ENCODE peak calls at places on chromosomes 4 and X, in eight cellular contexts. One of them, this sample, is unnamed.

GRCh38 chr4:7590205-7590604 is 155.5 kb upstream of the PSAPL1 start:
- DNase-seq in suprapubic skin: no peak
- DNase-seq in omental fat pad: no peak
- DNase-seq in AG09309: no peak
- DNase-seq in M059J: peak; percentile 36
- DNase-seq in EH: no peak
- DNase-seq in right lobe of liver: no peak
- DNase-seq in stimulated activated CD4-positive, alpha-beta T cell treated with anti-CD3 and anti-CD28 coated beads, Interleukin-4, amount 100 ng/mL, for 48 hours: no peak
- DNase-seq in this sample: no peak

GRCh38 chr4:153771058-153771457 is 11.2 kb upstream of the RNF175 start:
- DNase-seq in stimulated activated CD4-positive, alpha-beta T cell treated with anti-CD3 and anti-CD28 coated beads, Interleukin-4, amount 100 ng/mL, for 48 hours: no peak
- DNase-seq in omental fat pad: no peak
- DNase-seq in AG09309: no peak
- DNase-seq in suprapubic skin: no peak
- DNase-seq in EH: no peak
- DNase-seq in M059J: peak; percentile 37
- DNase-seq in right lobe of liver: no peak
- DNase-seq in this sample: no peak

GRCh38 chrX:24144528-24144927 is 5.0 kb upstream of the ZFX start:
- DNase-seq in M059J: no peak
- DNase-seq in omental fat pad: no peak
- DNase-seq in right lobe of liver: no peak
- DNase-seq in suprapubic skin: no peak
- DNase-seq in stimulated activated CD4-positive, alpha-beta T cell treated with anti-CD3 and anti-CD28 coated beads, Interleukin-4, amount 100 ng/mL, for 48 hours: no peak
- DNase-seq in EH: no peak
- DNase-seq in AG09309: no peak
- DNase-seq in this sample: no peak

GRCh38 chrX:38968344-38968743 is 167.1 kb downstream of the MID1IP1 start:
- DNase-seq in suprapubic skin: no peak
- DNase-seq in M059J: no peak
- DNase-seq in EH: peak; percentile 42
- DNase-seq in AG09309: no peak
- DNase-seq in stimulated activated CD4-positive, alpha-beta T cell treated with anti-CD3 and anti-CD28 coated beads, Interleukin-4, amount 100 ng/mL, for 48 hours: no peak
- DNase-seq in omental fat pad: no peak
- DNase-seq in right lobe of liver: no peak
- DNase-seq in this sample: no peak

GRCh38 chrX:103376118-103376978 is at the start of gene BEX3:
- DNase-seq in EH: peak; percentile 46
- DNase-seq in stimulated activated CD4-positive, alpha-beta T cell treated with anti-CD3 and anti-CD28 coated beads, Interleukin-4, amount 100 ng/mL, for 48 hours: peak; percentile 10
- DNase-seq in right lobe of liver: peak; percentile 70
- DNase-seq in suprapubic skin: peak; percentile 65
- DNase-seq in M059J: peak; percentile 62
- DNase-seq in AG09309: no peak
- DNase-seq in omental fat pad: no peak
- DNase-seq in this sample: no peak

GRCh38 chr4:35364321-35364870 is 879.9 kb downstream of the ARAP2 start:
- DNase-seq in suprapubic skin: no peak
- DNase-seq in right lobe of liver: no peak
- DNase-seq in stimulated activated CD4-positive, alpha-beta T cell treated with anti-CD3 and anti-CD28 coated beads, Interleukin-4, amount 100 ng/mL, for 48 hours: no peak
- DNase-seq in M059J: no peak
- DNase-seq in EH: no peak
- DNase-seq in omental fat pad: no peak
- DNase-seq in AG09309: no peak
- DNase-seq in this sample: no peak

GRCh38 chrX:67604979-67605703 is 61.3 kb downstream of the AR start:
- DNase-seq in suprapubic skin: no peak
- DNase-seq in AG09309: peak; percentile 71
- DNase-seq in EH: peak; percentile 98
- DNase-seq in M059J: peak; percentile 94
- DNase-seq in omental fat pad: no peak
- DNase-seq in right lobe of liver: no peak
- DNase-seq in stimulated activated CD4-positive, alpha-beta T cell treated with anti-CD3 and anti-CD28 coated beads, Interleukin-4, amount 100 ng/mL, for 48 hours: no peak
- DNase-seq in this sample: no peak

GRCh38 chrX:2848806-2849420 is 20.2 kb downstream of the GYG2 start:
- DNase-seq in suprapubic skin: no peak
- DNase-seq in omental fat pad: no peak
- DNase-seq in EH: peak; percentile 77
- DNase-seq in stimulated activated CD4-positive, alpha-beta T cell treated with anti-CD3 and anti-CD28 coated beads, Interleukin-4, amount 100 ng/mL, for 48 hours: no peak
- DNase-seq in right lobe of liver: no peak
- DNase-seq in M059J: peak; percentile 74
- DNase-seq in AG09309: peak; percentile 40
- DNase-seq in this sample: no peak

GRCh38 chr4:77615153-77615552 is 9.5 kb downstream of the CXCL13 start:
- DNase-seq in M059J: no peak
- DNase-seq in suprapubic skin: no peak
- DNase-seq in EH: no peak
- DNase-seq in right lobe of liver: no peak
- DNase-seq in stimulated activated CD4-positive, alpha-beta T cell treated with anti-CD3 and anti-CD28 coated beads, Interleukin-4, amount 100 ng/mL, for 48 hours: no peak
- DNase-seq in AG09309: no peak
- DNase-seq in omental fat pad: no peak
- DNase-seq in this sample: no peak

GRCh38 chr4:25702848-25703247 is 47.2 kb downstream of the SLC34A2 start:
- DNase-seq in right lobe of liver: no peak
- DNase-seq in AG09309: peak; percentile 43
- DNase-seq in suprapubic skin: peak; percentile 68
- DNase-seq in omental fat pad: no peak
- DNase-seq in EH: peak; percentile 75
- DNase-seq in stimulated activated CD4-positive, alpha-beta T cell treated with anti-CD3 and anti-CD28 coated beads, Interleukin-4, amount 100 ng/mL, for 48 hours: no peak
- DNase-seq in M059J: peak; percentile 8
- DNase-seq in this sample: no peak

GRCh38 chrX:151694121-151694520 is 1.1 kb upstream of the PRRG3 start:
- DNase-seq in AG09309: no peak
- DNase-seq in omental fat pad: no peak
- DNase-seq in stimulated activated CD4-positive, alpha-beta T cell treated with anti-CD3 and anti-CD28 coated beads, Interleukin-4, amount 100 ng/mL, for 48 hours: no peak
- DNase-seq in M059J: no peak
- DNase-seq in right lobe of liver: no peak
- DNase-seq in suprapubic skin: no peak
- DNase-seq in EH: no peak
- DNase-seq in this sample: no peak

GRCh38 chr4:62014982-62015739 is 815.0 kb downstream of the ADGRL3 start:
- DNase-seq in EH: no peak
- DNase-seq in suprapubic skin: no peak
- DNase-seq in right lobe of liver: no peak
- DNase-seq in omental fat pad: no peak
- DNase-seq in M059J: no peak
- DNase-seq in stimulated activated CD4-positive, alpha-beta T cell treated with anti-CD3 and anti-CD28 coated beads, Interleukin-4, amount 100 ng/mL, for 48 hours: no peak
- DNase-seq in AG09309: no peak
- DNase-seq in this sample: no peak

GRCh38 chr4:154551872-154552686 is 1.9 kb upstream of the PLRG1 start:
- DNase-seq in M059J: peak; percentile 64
- DNase-seq in AG09309: peak; percentile 58
- DNase-seq in EH: peak; percentile 83
- DNase-seq in stimulated activated CD4-positive, alpha-beta T cell treated with anti-CD3 and anti-CD28 coated beads, Interleukin-4, amount 100 ng/mL, for 48 hours: peak; percentile 49
- DNase-seq in omental fat pad: peak; percentile 33
- DNase-seq in suprapubic skin: peak; percentile 76
- DNase-seq in right lobe of liver: peak; percentile 67
- DNase-seq in this sample: peak; percentile 5

GRCh38 chrX:150361777-150362351 is 1.3 kb upstream of the MAMLD1 start:
- DNase-seq in AG09309: no peak
- DNase-seq in stimulated activated CD4-positive, alpha-beta T cell treated with anti-CD3 and anti-CD28 coated beads, Interleukin-4, amount 100 ng/mL, for 48 hours: no peak
- DNase-seq in suprapubic skin: no peak
- DNase-seq in EH: peak; percentile 46
- DNase-seq in M059J: peak; percentile 64
- DNase-seq in omental fat pad: no peak
- DNase-seq in right lobe of liver: peak; percentile 39
- DNase-seq in this sample: no peak

GRCh38 chr4:4995103-4995761 is 24.0 kb downstream of the CYTL1 start:
- DNase-seq in suprapubic skin: peak; percentile 81
- DNase-seq in M059J: peak; percentile 76
- DNase-seq in stimulated activated CD4-positive, alpha-beta T cell treated with anti-CD3 and anti-CD28 coated beads, Interleukin-4, amount 100 ng/mL, for 48 hours: peak; percentile 33
- DNase-seq in right lobe of liver: peak; percentile 76
- DNase-seq in AG09309: no peak
- DNase-seq in EH: peak; percentile 78
- DNase-seq in omental fat pad: no peak
- DNase-seq in this sample: no peak

GRCh38 chr4:73918058-73918457 is 48.9 kb downstream of the CXCL1 start:
- DNase-seq in AG09309: peak; percentile 51
- DNase-seq in EH: peak; percentile 74
- DNase-seq in right lobe of liver: no peak
- DNase-seq in M059J: peak; percentile 28
- DNase-seq in suprapubic skin: no peak
- DNase-seq in omental fat pad: no peak
- DNase-seq in stimulated activated CD4-positive, alpha-beta T cell treated with anti-CD3 and anti-CD28 coated beads, Interleukin-4, amount 100 ng/mL, for 48 hours: no peak
- DNase-seq in this sample: no peak

GRCh38 chr4:188113156-188113555 is 3.8 kb upstream of the TRIML2 start:
- DNase-seq in AG09309: no peak
- DNase-seq in suprapubic skin: no peak
- DNase-seq in stimulated activated CD4-positive, alpha-beta T cell treated with anti-CD3 and anti-CD28 coated beads, Interleukin-4, amount 100 ng/mL, for 48 hours: no peak
- DNase-seq in right lobe of liver: no peak
- DNase-seq in M059J: peak; percentile 84
- DNase-seq in EH: no peak
- DNase-seq in omental fat pad: no peak
- DNase-seq in this sample: no peak

GRCh38 chr4:111510535-111510934 is 634.7 kb upstream of the FAM241A start:
- DNase-seq in right lobe of liver: no peak
- DNase-seq in AG09309: no peak
- DNase-seq in suprapubic skin: no peak
- DNase-seq in M059J: no peak
- DNase-seq in stimulated activated CD4-positive, alpha-beta T cell treated with anti-CD3 and anti-CD28 coated beads, Interleukin-4, amount 100 ng/mL, for 48 hours: no peak
- DNase-seq in EH: peak; percentile 58
- DNase-seq in omental fat pad: no peak
- DNase-seq in this sample: no peak

GRCh38 chrX:150879855-150880807 is 18.3 kb downstream of the CD99L2 start:
- DNase-seq in suprapubic skin: no peak
- DNase-seq in EH: no peak
- DNase-seq in M059J: peak; percentile 16
- DNase-seq in AG09309: no peak
- DNase-seq in omental fat pad: no peak
- DNase-seq in stimulated activated CD4-positive, alpha-beta T cell treated with anti-CD3 and anti-CD28 coated beads, Interleukin-4, amount 100 ng/mL, for 48 hours: no peak
- DNase-seq in right lobe of liver: no peak
- DNase-seq in this sample: no peak

GRCh38 chrX:81336455-81337144 is 134.7 kb downstream of the SH3BGRL start:
- DNase-seq in stimulated activated CD4-positive, alpha-beta T cell treated with anti-CD3 and anti-CD28 coated beads, Interleukin-4, amount 100 ng/mL, for 48 hours: no peak
- DNase-seq in EH: peak; percentile 47
- DNase-seq in suprapubic skin: no peak
- DNase-seq in right lobe of liver: no peak
- DNase-seq in M059J: peak; percentile 4
- DNase-seq in AG09309: no peak
- DNase-seq in omental fat pad: no peak
- DNase-seq in this sample: no peak

GRCh38 chr4:6042293-6043063 is 24.2 kb upstream of the C4orf50 start:
- DNase-seq in EH: no peak
- DNase-seq in omental fat pad: no peak
- DNase-seq in stimulated activated CD4-positive, alpha-beta T cell treated with anti-CD3 and anti-CD28 coated beads, Interleukin-4, amount 100 ng/mL, for 48 hours: no peak
- DNase-seq in suprapubic skin: no peak
- DNase-seq in right lobe of liver: peak; percentile 2
- DNase-seq in AG09309: no peak
- DNase-seq in M059J: no peak
- DNase-seq in this sample: no peak